ENCODE peak calls at places on chromosomes 16 and 17, in ten cellular contexts. P, W, M, R, V, H, E, L, Q and F are unnamed samples.

GRCh38 chr16:61296305-61296704 is 739.9 kb downstream of the CDH8 start:
- DNase-seq in P (no peak), W (no peak), M (no peak), R (no peak), V (no peak), H (no peak), E (no peak), L (no peak), Q (no peak), F (no peak)

GRCh38 chr16:12157510-12158093 is 181.1 kb downstream of the SNX29 start:
- DNase-seq in P (no peak), W (peak), M (no peak), R (no peak), V (no peak), H (no peak), E (no peak), L (no peak), Q (no peak), F (no peak)

GRCh38 chr17:1484586-1485310 is 7.7 kb downstream of the MYO1C start:
- DNase-seq in P (peak), W (peak), M (peak), R (no peak), V (peak), H (peak), E (no peak), L (no peak), Q (no peak), F (peak)

GRCh38 chr16:2827831-2828520 is 2.1 kb upstream of the ZG16B start:
- DNase-seq in P (no peak), W (no peak), M (no peak), R (no peak), V (no peak), H (no peak), E (no peak), L (no peak), Q (no peak), F (no peak)

GRCh38 chr17:2369039-2369438 is 31.7 kb downstream of the SGSM2 start:
- DNase-seq in P (no peak), W (no peak), M (no peak), R (no peak), V (no peak), H (no peak), E (no peak), L (no peak), Q (no peak), F (no peak)

GRCh38 chr16:19837984-19838707 is 46.5 kb downstream of the GPRC5B start:
- DNase-seq in P (no peak), W (no peak), M (no peak), R (no peak), V (no peak), H (no peak), E (no peak), L (no peak), Q (no peak), F (no peak)

GRCh38 chr17:40596261-40596919 is 31.1 kb upstream of the CCR7 start:
- DNase-seq in P (no peak), W (peak), M (peak), R (no peak), V (no peak), H (no peak), E (no peak), L (no peak), Q (no peak), F (no peak)

GRCh38 chr16:85588562-85589503 is 24.3 kb upstream of the GSE1 start:
- DNase-seq in P (no peak), W (no peak), M (no peak), R (no peak), V (no peak), H (no peak), E (no peak), L (no peak), Q (no peak), F (no peak)

GRCh38 chr17:49471769-49472168 is 23.3 kb upstream of the NGFR start:
- DNase-seq in P (no peak), W (no peak), M (no peak), R (no peak), V (no peak), H (no peak), E (no peak), L (no peak), Q (no peak), F (no peak)

GRCh38 chr16:578232-578869 is 8.6 kb downstream of the PIGQ start:
- DNase-seq in P (no peak), W (no peak), M (no peak), R (no peak), V (no peak), H (no peak), E (no peak), L (no peak), Q (no peak), F (no peak)

GRCh38 chr17:78817123-78817522 is 23.5 kb downstream of the USP36 start:
- DNase-seq in P (no peak), W (no peak), M (no peak), R (no peak), V (no peak), H (no peak), E (peak), L (no peak), Q (no peak), F (no peak)

GRCh38 chr17:29292992-29293889 is 707 bp downstream of the NUFIP2 start:
- DNase-seq in P (peak), W (peak), M (peak), R (peak), V (peak), H (peak), E (peak), L (peak), Q (peak), F (peak)